ENCODE peak calls at places on chromosomes 12 and 14, in ten cellular contexts. One of them, this sample, is unnamed.

GRCh38 chr14:63897706-63898105 is 44.9 kb downstream of the SYNE2 start:
- DNase-seq in prostate gland: no peak
- DNase-seq in choroid plexus epithelial cell: peak
- DNase-seq in tibial artery: no peak
- DNase-seq in cardiac muscle cell: peak
- DNase-seq in GM23338: no peak
- DNase-seq in CD8-positive, alpha-beta T cell: no peak
- DNase-seq in fibroblast of the aortic adventitia: peak
- DNase-seq in endothelial cell: no peak
- DNase-seq in astrocyte: peak
- DNase-seq in this sample: no peak

GRCh38 chr14:99521176-99522024 is 40.2 kb downstream of the CCNK start:
- DNase-seq in fibroblast of the aortic adventitia: no peak
- DNase-seq in cardiac muscle cell: no peak
- DNase-seq in tibial artery: no peak
- DNase-seq in endothelial cell: no peak
- DNase-seq in choroid plexus epithelial cell: no peak
- DNase-seq in astrocyte: no peak
- DNase-seq in GM23338: no peak
- DNase-seq in CD8-positive, alpha-beta T cell: no peak
- DNase-seq in prostate gland: no peak
- DNase-seq in this sample: no peak

GRCh38 chr14:53767566-53767965 is 189.1 kb downstream of the BMP4 start:
- DNase-seq in fibroblast of the aortic adventitia: no peak
- DNase-seq in astrocyte: peak
- DNase-seq in CD8-positive, alpha-beta T cell: no peak
- DNase-seq in choroid plexus epithelial cell: no peak
- DNase-seq in endothelial cell: no peak
- DNase-seq in cardiac muscle cell: peak
- DNase-seq in GM23338: no peak
- DNase-seq in tibial artery: no peak
- DNase-seq in prostate gland: no peak
- DNase-seq in this sample: no peak

GRCh38 chr14:100588671-100589070 is 1.5 kb upstream of the BEGAIN start:
- DNase-seq in tibial artery: no peak
- DNase-seq in endothelial cell: no peak
- DNase-seq in cardiac muscle cell: no peak
- DNase-seq in choroid plexus epithelial cell: no peak
- DNase-seq in astrocyte: no peak
- DNase-seq in GM23338: no peak
- DNase-seq in prostate gland: no peak
- DNase-seq in CD8-positive, alpha-beta T cell: no peak
- DNase-seq in fibroblast of the aortic adventitia: no peak
- DNase-seq in this sample: no peak

GRCh38 chr12:47754881-47755280 is 3.8 kb downstream of the RAPGEF3 start:
- DNase-seq in astrocyte: no peak
- DNase-seq in tibial artery: no peak
- DNase-seq in CD8-positive, alpha-beta T cell: no peak
- DNase-seq in cardiac muscle cell: no peak
- DNase-seq in fibroblast of the aortic adventitia: no peak
- DNase-seq in choroid plexus epithelial cell: no peak
- DNase-seq in GM23338: no peak
- DNase-seq in prostate gland: peak
- DNase-seq in endothelial cell: no peak
- DNase-seq in this sample: no peak

GRCh38 chr14:101955695-101956161 is 8.6 kb upstream of the DYNC1H1 start:
- DNase-seq in astrocyte: no peak
- DNase-seq in CD8-positive, alpha-beta T cell: no peak
- DNase-seq in choroid plexus epithelial cell: no peak
- DNase-seq in fibroblast of the aortic adventitia: no peak
- DNase-seq in tibial artery: no peak
- DNase-seq in endothelial cell: no peak
- DNase-seq in prostate gland: no peak
- DNase-seq in cardiac muscle cell: no peak
- DNase-seq in GM23338: no peak
- DNase-seq in this sample: no peak

GRCh38 chr12:105704788-105705187 is 374.3 kb downstream of the C12orf75 start:
- DNase-seq in tibial artery: no peak
- DNase-seq in endothelial cell: no peak
- DNase-seq in astrocyte: no peak
- DNase-seq in GM23338: no peak
- DNase-seq in cardiac muscle cell: no peak
- DNase-seq in choroid plexus epithelial cell: no peak
- DNase-seq in CD8-positive, alpha-beta T cell: no peak
- DNase-seq in fibroblast of the aortic adventitia: no peak
- DNase-seq in prostate gland: no peak
- DNase-seq in this sample: no peak

GRCh38 chr12:69024413-69024812 is 91.4 kb upstream of the CPM start:
- DNase-seq in GM23338: no peak
- DNase-seq in tibial artery: no peak
- DNase-seq in choroid plexus epithelial cell: no peak
- DNase-seq in endothelial cell: no peak
- DNase-seq in prostate gland: peak
- DNase-seq in astrocyte: peak
- DNase-seq in fibroblast of the aortic adventitia: peak
- DNase-seq in cardiac muscle cell: no peak
- DNase-seq in CD8-positive, alpha-beta T cell: no peak
- DNase-seq in this sample: no peak

GRCh38 chr14:29627141-29627540 is 300.5 kb downstream of the PRKD1 start:
- DNase-seq in cardiac muscle cell: no peak
- DNase-seq in fibroblast of the aortic adventitia: peak
- DNase-seq in astrocyte: peak
- DNase-seq in CD8-positive, alpha-beta T cell: no peak
- DNase-seq in prostate gland: no peak
- DNase-seq in tibial artery: no peak
- DNase-seq in choroid plexus epithelial cell: peak
- DNase-seq in GM23338: no peak
- DNase-seq in endothelial cell: no peak
- DNase-seq in this sample: no peak

GRCh38 chr14:89748004-89748403 is 206.5 kb downstream of the EFCAB11 start:
- DNase-seq in astrocyte: peak
- DNase-seq in tibial artery: no peak
- DNase-seq in endothelial cell: no peak
- DNase-seq in fibroblast of the aortic adventitia: no peak
- DNase-seq in CD8-positive, alpha-beta T cell: no peak
- DNase-seq in GM23338: no peak
- DNase-seq in prostate gland: no peak
- DNase-seq in cardiac muscle cell: no peak
- DNase-seq in choroid plexus epithelial cell: peak
- DNase-seq in this sample: no peak

GRCh38 chr14:36167431-36167830 is 9.1 kb downstream of the PTCSC3 start:
- DNase-seq in endothelial cell: no peak
- DNase-seq in choroid plexus epithelial cell: no peak
- DNase-seq in cardiac muscle cell: no peak
- DNase-seq in CD8-positive, alpha-beta T cell: no peak
- DNase-seq in tibial artery: no peak
- DNase-seq in fibroblast of the aortic adventitia: no peak
- DNase-seq in astrocyte: no peak
- DNase-seq in GM23338: peak
- DNase-seq in prostate gland: no peak
- DNase-seq in this sample: no peak

GRCh38 chr14:101062065-101062450 is 158.5 kb upstream of the RTL1 start:
- DNase-seq in CD8-positive, alpha-beta T cell: no peak
- DNase-seq in cardiac muscle cell: no peak
- DNase-seq in fibroblast of the aortic adventitia: no peak
- DNase-seq in choroid plexus epithelial cell: no peak
- DNase-seq in prostate gland: no peak
- DNase-seq in endothelial cell: no peak
- DNase-seq in GM23338: no peak
- DNase-seq in tibial artery: no peak
- DNase-seq in astrocyte: no peak
- DNase-seq in this sample: no peak

GRCh38 chr14:96264200-96264553 is 8.2 kb downstream of the BDKRB1 start:
- DNase-seq in choroid plexus epithelial cell: no peak
- DNase-seq in endothelial cell: no peak
- DNase-seq in fibroblast of the aortic adventitia: no peak
- DNase-seq in tibial artery: no peak
- DNase-seq in prostate gland: no peak
- DNase-seq in cardiac muscle cell: no peak
- DNase-seq in astrocyte: no peak
- DNase-seq in GM23338: no peak
- DNase-seq in CD8-positive, alpha-beta T cell: no peak
- DNase-seq in this sample: no peak

GRCh38 chr14:96267336-96267735 is 11.3 kb downstream of the BDKRB1 start:
- DNase-seq in prostate gland: peak
- DNase-seq in GM23338: no peak
- DNase-seq in fibroblast of the aortic adventitia: peak
- DNase-seq in choroid plexus epithelial cell: peak
- DNase-seq in tibial artery: no peak
- DNase-seq in endothelial cell: no peak
- DNase-seq in CD8-positive, alpha-beta T cell: no peak
- DNase-seq in astrocyte: peak
- DNase-seq in cardiac muscle cell: peak
- DNase-seq in this sample: no peak

GRCh38 chr14:96263347-96264199 is 7.6 kb downstream of the BDKRB1 start:
- DNase-seq in prostate gland: no peak
- DNase-seq in endothelial cell: no peak
- DNase-seq in fibroblast of the aortic adventitia: no peak
- DNase-seq in CD8-positive, alpha-beta T cell: no peak
- DNase-seq in GM23338: no peak
- DNase-seq in choroid plexus epithelial cell: no peak
- DNase-seq in cardiac muscle cell: peak
- DNase-seq in tibial artery: no peak
- DNase-seq in astrocyte: no peak
- DNase-seq in this sample: no peak

GRCh38 chr14:96265387-96265786 is 9.4 kb downstream of the BDKRB1 start:
- DNase-seq in tibial artery: no peak
- DNase-seq in astrocyte: no peak
- DNase-seq in choroid plexus epithelial cell: no peak
- DNase-seq in endothelial cell: no peak
- DNase-seq in fibroblast of the aortic adventitia: no peak
- DNase-seq in prostate gland: no peak
- DNase-seq in cardiac muscle cell: no peak
- DNase-seq in GM23338: no peak
- DNase-seq in CD8-positive, alpha-beta T cell: no peak
- DNase-seq in this sample: no peak

GRCh38 chr14:96264850-96265249 is 8.8 kb downstream of the BDKRB1 start:
- DNase-seq in CD8-positive, alpha-beta T cell: no peak
- DNase-seq in prostate gland: no peak
- DNase-seq in cardiac muscle cell: peak
- DNase-seq in astrocyte: peak
- DNase-seq in GM23338: peak
- DNase-seq in choroid plexus epithelial cell: peak
- DNase-seq in endothelial cell: no peak
- DNase-seq in tibial artery: no peak
- DNase-seq in fibroblast of the aortic adventitia: peak
- DNase-seq in this sample: no peak
- TF ChIP-seq CTCF in CD8-positive, alpha-beta T cell: no peak
- TF ChIP-seq CTCF in prostate gland: no peak
- TF ChIP-seq CTCF in cardiac muscle cell: peak
- TF ChIP-seq CTCF in astrocyte: peak
- TF ChIP-seq CTCF in GM23338: peak
- TF ChIP-seq CTCF in choroid plexus epithelial cell: peak
- TF ChIP-seq CTCF in endothelial cell: no peak
- TF ChIP-seq CTCF in tibial artery: no peak
- TF ChIP-seq CTCF in fibroblast of the aortic adventitia: peak
- TF ChIP-seq CTCF in this sample: no peak

GRCh38 chr12:126347421-126347820 is 1282.2 kb downstream of the AACS start:
- DNase-seq in choroid plexus epithelial cell: no peak
- DNase-seq in CD8-positive, alpha-beta T cell: no peak
- DNase-seq in fibroblast of the aortic adventitia: no peak
- DNase-seq in endothelial cell: no peak
- DNase-seq in astrocyte: no peak
- DNase-seq in tibial artery: no peak
- DNase-seq in prostate gland: no peak
- DNase-seq in GM23338: peak
- DNase-seq in cardiac muscle cell: no peak
- DNase-seq in this sample: no peak
- TF ChIP-seq CTCF in choroid plexus epithelial cell: no peak
- TF ChIP-seq CTCF in CD8-positive, alpha-beta T cell: no peak
- TF ChIP-seq CTCF in fibroblast of the aortic adventitia: peak
- TF ChIP-seq CTCF in endothelial cell: no peak
- TF ChIP-seq CTCF in astrocyte: no peak
- TF ChIP-seq CTCF in tibial artery: no peak
- TF ChIP-seq CTCF in prostate gland: no peak
- TF ChIP-seq CTCF in GM23338: peak
- TF ChIP-seq CTCF in cardiac muscle cell: no peak
- TF ChIP-seq CTCF in this sample: no peak

GRCh38 chr12:26026713-26027112 is 68.2 kb downstream of the RASSF8 start:
- DNase-seq in prostate gland: no peak
- DNase-seq in astrocyte: no peak
- DNase-seq in cardiac muscle cell: no peak
- DNase-seq in fibroblast of the aortic adventitia: no peak
- DNase-seq in tibial artery: no peak
- DNase-seq in CD8-positive, alpha-beta T cell: no peak
- DNase-seq in GM23338: no peak
- DNase-seq in choroid plexus epithelial cell: no peak
- DNase-seq in endothelial cell: no peak
- DNase-seq in this sample: no peak
- TF ChIP-seq CTCF in prostate gland: no peak
- TF ChIP-seq CTCF in astrocyte: no peak
- TF ChIP-seq CTCF in cardiac muscle cell: no peak
- TF ChIP-seq CTCF in fibroblast of the aortic adventitia: no peak
- TF ChIP-seq CTCF in tibial artery: no peak
- TF ChIP-seq CTCF in CD8-positive, alpha-beta T cell: no peak
- TF ChIP-seq CTCF in GM23338: no peak
- TF ChIP-seq CTCF in choroid plexus epithelial cell: no peak
- TF ChIP-seq CTCF in endothelial cell: no peak
- TF ChIP-seq CTCF in this sample: no peak

DNA sequence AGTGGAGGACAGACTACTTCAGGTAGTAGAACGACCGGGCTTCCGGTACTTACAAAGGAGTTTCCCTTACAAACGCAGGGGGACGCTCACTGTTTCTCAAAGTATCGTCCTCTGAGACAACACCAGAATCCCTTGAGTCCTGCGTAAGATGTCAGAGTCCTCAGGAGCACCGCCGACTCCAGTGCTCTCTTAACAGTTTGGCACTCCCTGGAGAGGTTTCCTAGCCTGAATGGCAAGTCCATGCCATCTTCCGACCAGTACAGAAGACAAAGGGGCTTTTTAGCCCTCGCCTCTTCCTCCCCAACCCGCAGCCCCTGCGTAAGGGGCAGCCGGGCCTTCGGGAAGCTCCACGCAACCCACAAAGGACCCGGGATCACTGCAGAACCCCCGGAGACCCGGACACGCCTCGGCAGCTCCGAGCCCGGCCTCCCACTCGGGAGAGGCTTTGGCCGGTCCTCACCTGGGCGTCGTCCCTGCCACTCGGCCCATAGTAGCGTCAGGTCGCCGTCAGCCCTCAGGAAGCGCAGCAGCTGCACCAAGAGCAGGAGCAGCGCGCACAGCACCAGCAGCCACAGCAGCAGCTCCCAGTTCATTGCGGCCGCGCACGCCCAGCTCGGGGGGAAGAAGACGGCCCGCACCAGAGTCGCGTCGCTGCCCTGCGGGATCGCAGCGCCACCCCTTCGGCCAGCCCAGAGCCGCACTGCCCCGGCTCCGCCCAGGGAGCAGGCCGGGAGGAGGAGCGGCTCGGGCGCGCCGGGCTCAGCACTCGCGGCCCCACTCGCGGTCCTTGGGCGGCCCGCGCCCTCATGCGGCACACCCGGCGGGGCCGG is at the start of gene DHRS7:
- DNase-seq in endothelial cell: peak
- DNase-seq in choroid plexus epithelial cell: peak
- DNase-seq in fibroblast of the aortic adventitia: peak
- DNase-seq in prostate gland: peak
- DNase-seq in GM23338: peak
- DNase-seq in CD8-positive, alpha-beta T cell: peak
- DNase-seq in cardiac muscle cell: peak
- DNase-seq in tibial artery: peak
- DNase-seq in astrocyte: peak
- DNase-seq in this sample: peak
- TF ChIP-seq CTCF in endothelial cell: no peak
- TF ChIP-seq CTCF in choroid plexus epithelial cell: peak
- TF ChIP-seq CTCF in fibroblast of the aortic adventitia: peak
- TF ChIP-seq CTCF in prostate gland: peak
- TF ChIP-seq CTCF in GM23338: no peak
- TF ChIP-seq CTCF in CD8-positive, alpha-beta T cell: no peak
- TF ChIP-seq CTCF in cardiac muscle cell: peak
- TF ChIP-seq CTCF in tibial artery: peak
- TF ChIP-seq CTCF in astrocyte: no peak
- TF ChIP-seq CTCF in this sample: peak

This sample was measured in GM13976.